ENCODE peak calls at places on chromosome 10, in four cellular contexts. N is glomerular endothelial cell, F is GF-D8, C is dorsolateral prefrontal cortex. G is an unnamed sample.

GRCh38 chr10:104337985-104338735 is at the start of gene ITPRIP:
- DNase-seq in N (no peak), F (peak), C (no peak), G (peak)

GRCh38 chr10:126004752-126005151 is 108.4 kb downstream of the FANK1 start:
- DNase-seq in N (no peak), F (no peak), C (no peak), G (no peak)

GRCh38 chr10:27783660-27784059 is 38.0 kb upstream of the MKX start:
- DNase-seq in N (peak), F (no peak), C (no peak), G (no peak)

GRCh38 chr10:89425000-89425399 is 10.6 kb downstream of the IFIT5 start:
- DNase-seq in N (no peak), F (no peak), C (no peak), G (no peak)

GRCh38 chr10:93815304-93816091 is 57.8 kb downstream of the LGI1 start:
- DNase-seq in N (no peak), F (no peak), C (no peak), G (peak)

GRCh38 chr10:127117125-127117524 is 79.3 kb downstream of the INSYN2A start:
- DNase-seq in N (peak), F (no peak), C (no peak), G (peak)

GRCh38 chr10:11161910-11162309 is 144.2 kb downstream of the CELF2 start:
- DNase-seq in N (no peak), F (no peak), C (no peak), G (no peak)

GRCh38 chr10:130929422-130930325 is 381.8 kb downstream of the TCERG1L start:
- DNase-seq in N (no peak), F (no peak), C (no peak), G (no peak)

GRCh38 chr10:53075469-53075868 is 302.9 kb upstream of the MBL2 start:
- DNase-seq in N (no peak), F (no peak), C (no peak), G (no peak)

GRCh38 chr10:124681626-124682552 is 62.3 kb downstream of the FAM53B start:
- DNase-seq in N (no peak), F (no peak), C (no peak), G (no peak)

GRCh38 chr10:98649170-98649569 is 202.4 kb upstream of the HPS1 start:
- DNase-seq in N (no peak), F (no peak), C (no peak), G (no peak)

GRCh38 chr10:61897671-61898434 is 3.6 kb upstream of the ARID5B start:
- DNase-seq in N (no peak), F (no peak), C (peak), G (peak)

GRCh38 chr10:21518629-21519321 is 6.7 kb downstream of the SKIDA1 start:
- DNase-seq in N (no peak), F (no peak), C (no peak), G (no peak)

GRCh38 chr10:128287921-128288320 is 161.7 kb upstream of the MKI67 start:
- DNase-seq in N (no peak), F (no peak), C (no peak), G (no peak)

GRCh38 chr10:21511931-21512330 is 13.6 kb downstream of the SKIDA1 start:
- DNase-seq in N (no peak), F (no peak), C (no peak), G (no peak)

GRCh38 chr10:112907893-112908292 is 42.2 kb upstream of the TCF7L2 start:
- DNase-seq in N (no peak), F (no peak), C (no peak), G (no peak)

GRCh38 chr10:49741108-49741995 is 20.8 kb downstream of the OGDHL start:
- DNase-seq in N (no peak), F (no peak), C (no peak), G (no peak)

GRCh38 chr10:75469018-75469616 is 37.7 kb downstream of the LRMDA start:
- DNase-seq in N (peak), F (peak), C (no peak), G (no peak)

GRCh38 chr10:94299417-94299816 is 63.3 kb downstream of the NOC3L start:
- DNase-seq in N (no peak), F (peak), C (no peak), G (no peak)

GRCh38 chr10:45520476-45520875 is 146.5 kb downstream of the ALOX5 start:
- DNase-seq in N (no peak), F (no peak), C (no peak), G (no peak)

GRCh38 chr10:35921866-35922265 is 279.8 kb upstream of the FZD8 start:
- DNase-seq in N (no peak), F (no peak), C (no peak), G (no peak)

GRCh38 chr10:77859200-77859864 is 67.2 kb downstream of the DLG5 start:
- DNase-seq in N (no peak), F (no peak), C (no peak), G (no peak)

GRCh38 chr10:124346831-124347230 is 71.9 kb downstream of the OAT start:
- DNase-seq in N (no peak), F (no peak), C (peak), G (no peak)

GRCh38 chr10:52447931-52448353 is 133.9 kb downstream of the DKK1 start:
- DNase-seq in N (no peak), F (no peak), C (no peak), G (no peak)

GRCh38 chr10:103648231-103648950 is 154.9 kb downstream of the NEURL1 start:
- DNase-seq in N (no peak), F (no peak), C (no peak), G (no peak)

GRCh38 chr10:95268438-95268837 is 22.4 kb downstream of the PDLIM1 start:
- DNase-seq in N (peak), F (no peak), C (no peak), G (no peak)

GRCh38 chr10:131231965-131232541 is 79.5 kb downstream of the TCERG1L start:
- DNase-seq in N (no peak), F (no peak), C (no peak), G (no peak)

GRCh38 chr10:125329056-125329455 is 168.7 kb upstream of the CTBP2 start:
- DNase-seq in N (no peak), F (no peak), C (no peak), G (no peak)

GRCh38 chr10:22670796-22671195 is 43.6 kb downstream of the PIP4K2A start:
- DNase-seq in N (no peak), F (no peak), C (no peak), G (no peak)

GRCh38 chr10:31700222-31700621 is 228.4 kb downstream of the ARHGAP12 start:
- DNase-seq in N (peak), F (no peak), C (no peak), G (no peak)

GRCh38 chr10:119620771-119621384 is 24.1 kb upstream of the TIAL1 start:
- DNase-seq in N (no peak), F (no peak), C (no peak), G (no peak)

GRCh38 chr10:12482586-12482985 is 133.2 kb downstream of the CAMK1D start:
- DNase-seq in N (no peak), F (no peak), C (no peak), G (no peak)

GRCh38 chr10:118958984-118959916 is 70.3 kb upstream of the NANOS1 start:
- DNase-seq in N (no peak), F (peak), C (peak), G (no peak)

GRCh38 chr10:60877066-60877776 is 66.8 kb downstream of the RHOBTB1 start:
- DNase-seq in N (no peak), F (no peak), C (no peak), G (no peak)

GRCh38 chr10:13224210-13224995 is 9.8 kb downstream of the UCMA start:
- DNase-seq in N (no peak), F (no peak), C (no peak), G (no peak)

GRCh38 chr10:122487231-122487765 is 25.9 kb downstream of the HTRA1 start:
- DNase-seq in N (no peak), F (no peak), C (peak), G (no peak)

GRCh38 chr10:58293989-58294388 is 25.0 kb downstream of the CISD1 start:
- DNase-seq in N (no peak), F (no peak), C (no peak), G (no peak)

G was measured in head of caudate nucleus.